ENCODE peak calls at places on chromosomes 7 and 10, in five cellular contexts. A, O, Q, C and Z are unnamed samples.

GRCh38 chr7:151351027-151351426 is 9.4 kb downstream of the NUB1 start:
- DNase-seq in O (no peak), A (no peak), Q (no peak), C (no peak), Z (no peak)

GRCh38 chr7:66376264-66376945 is 171.3 kb downstream of the TPST1 start:
- DNase-seq in C (no peak), Q (no peak), O (no peak), A (no peak), Z (no peak)

GRCh38 chr7:140484951-140485350 is 5.6 kb upstream of the MKRN1 start:
- DNase-seq in A (no peak), O (no peak), C (no peak), Q (no peak), Z (no peak)

GRCh38 chr10:118958559-118958958 is 71.0 kb upstream of the NANOS1 start:
- DNase-seq in C (no peak), A (no peak), Q (no peak), O (no peak), Z (no peak)

GRCh38 chr10:131404886-131405285 is 93.4 kb upstream of the TCERG1L start:
- DNase-seq in O (no peak), C (no peak), Q (no peak), A (no peak), Z (no peak)

GRCh38 chr7:18610331-18610948 is 114.9 kb downstream of the HDAC9 start:
- DNase-seq in C (no peak), A (no peak), O (peak; percentile 60), Q (peak; percentile 10), Z (peak; percentile 67)

GRCh38 chr10:59173414-59173813 is 3.0 kb upstream of the PHYHIPL start:
- DNase-seq in C (no peak), Q (peak; percentile 22), A (no peak), O (no peak), Z (no peak)

GRCh38 chr10:12390733-12391132 is 41.4 kb downstream of the CAMK1D start:
- DNase-seq in Q (no peak), A (no peak), O (no peak), C (no peak), Z (no peak)

GRCh38 chr7:135653285-135654080 is 8.8 kb upstream of the STMP1 start:
- DNase-seq in O (no peak), A (no peak), Q (no peak), C (no peak), Z (no peak)

GRCh38 chr10:48209246-48209645 is 65.2 kb downstream of the FRMPD2 start:
- DNase-seq in O (peak; percentile 26), Q (no peak), C (no peak), A (no peak), Z (peak; percentile 31)

GRCh38 chr7:142463401-142463850 is 205.6 kb upstream of the PRSS58 start:
- DNase-seq in O (no peak), Q (no peak), A (peak; percentile 30), C (no peak), Z (no peak)

GRCh38 chr7:156578978-156579430 is 61.6 kb upstream of the RNF32 start:
- DNase-seq in O (no peak), Q (no peak), A (no peak), C (no peak), Z (no peak)

GRCh38 chr10:125153693-125154490 is 6.5 kb downstream of the CTBP2 start:
- DNase-seq in A (no peak), C (no peak), Q (no peak), O (peak; percentile 57), Z (peak; percentile 68)